ENCODE peak calls at places on chromosomes 3 and 15, in five cellular contexts. J, G, C, X and Y are unnamed samples.
A peak's percentile ranks its signal among the peaks of the same experiment; 100 is the strongest.

GRCh38 chr15:67048281-67049279 is 16.8 kb upstream of the SMAD3 start:
- DNase-seq in J (no peak), G (no peak), C (no peak), X (peak; percentile 86), Y (peak; percentile 97)

GRCh38 chr3:39927479-39927878 is 118.1 kb downstream of the MYRIP start:
- DNase-seq in J (no peak), G (no peak), C (no peak), X (no peak), Y (no peak)

GRCh38 chr3:194690501-194691372 is 5.1 kb downstream of the FAM43A start:
- DNase-seq in J (no peak), G (no peak), C (no peak), X (no peak), Y (peak; percentile 56)

GRCh38 chr3:32334675-32335074 is 57.0 kb upstream of the CMTM7 start:
- DNase-seq in J (no peak), G (no peak), C (no peak), X (no peak), Y (peak; percentile 18)

GRCh38 chr15:57570994-57571393 is 20.7 kb upstream of the MYZAP start:
- DNase-seq in J (no peak), G (no peak), C (no peak), X (no peak), Y (peak; percentile 94)

GRCh38 chr3:151765685-151766084 is 32.0 kb downstream of the AADACL2 start:
- DNase-seq in J (no peak), G (no peak), C (no peak), X (no peak), Y (peak; percentile 74)

GRCh38 chr3:168088106-168088722 is 7.5 kb downstream of the GOLIM4 start:
- DNase-seq in J (no peak), G (no peak), C (peak; percentile 18), X (no peak), Y (no peak)

GRCh38 chr3:160140756-160141155 is 84.5 kb upstream of the C3orf80 start:
- DNase-seq in J (no peak), G (no peak), C (no peak), X (no peak), Y (no peak)

GRCh38 chr3:174540536-174540935 is 318.6 kb upstream of the NAALADL2 start:
- DNase-seq in J (no peak), G (no peak), C (no peak), X (no peak), Y (no peak)

GRCh38 chr3:69012111-69012835 is 1.2 kb downstream of the EOGT start:
- DNase-seq in J (peak; percentile 56), G (no peak), C (no peak), X (peak; percentile 86), Y (peak; percentile 82)

GRCh38 chr15:71780349-71780976 is 29.9 kb upstream of the NR2E3 start:
- DNase-seq in J (no peak), G (peak; percentile 14), C (peak; percentile 74), X (no peak), Y (peak; percentile 59)

GRCh38 chr3:44446929-44447328 is 30.5 kb downstream of the ZNF445 start:
- DNase-seq in J (no peak), G (no peak), C (no peak), X (no peak), Y (no peak)

GRCh38 chr3:44442591-44443309 is 34.7 kb downstream of the ZNF445 start:
- DNase-seq in J (no peak), G (no peak), C (no peak), X (no peak), Y (no peak)

GRCh38 chr3:44444437-44444836 is 33.0 kb downstream of the ZNF445 start:
- DNase-seq in J (no peak), G (no peak), C (no peak), X (no peak), Y (no peak)

GRCh38 chr3:44445786-44446185 is 31.7 kb downstream of the ZNF445 start:
- DNase-seq in J (no peak), G (no peak), C (no peak), X (no peak), Y (no peak)

GRCh38 chr3:44444896-44445691 is 32.4 kb downstream of the ZNF445 start:
- DNase-seq in J (no peak), G (no peak), C (no peak), X (no peak), Y (no peak)
- H3K36me3 ChIP-seq in J (peaks cover 13% of the 10 kb centered on the region), G (peaks cover 38% of the 10 kb centered on the region), C (peaks cover 50% of the 10 kb centered on the region), X (peaks cover 18% of the 10 kb centered on the region), Y (peaks cover 22% of the 10 kb centered on the region)

GRCh38 chr3:36991147-36991546 is 1.8 kb downstream of the EPM2AIP1 start:
- DNase-seq in J (no peak), G (no peak), C (no peak), X (no peak), Y (no peak)

GRCh38 chr3:36988336-36988735 is 4.6 kb downstream of the EPM2AIP1 start:
- DNase-seq in J (no peak), G (no peak), C (no peak), X (no peak), Y (no peak)

GRCh38 chr3:36989568-36989967 is 3.4 kb downstream of the EPM2AIP1 start:
- DNase-seq in J (no peak), G (no peak), C (no peak), X (no peak), Y (no peak)

GRCh38 chr3:36991923-36992805 is 767 bp downstream of the EPM2AIP1 start:
- DNase-seq in J (no peak), G (no peak), C (no peak), X (no peak), Y (peak; percentile 64)

GRCh38 chr3:36989000-36989399 is 3.9 kb downstream of the EPM2AIP1 start:
- DNase-seq in J (no peak), G (no peak), C (no peak), X (no peak), Y (no peak)
- H3K36me3 ChIP-seq in J (peaks cover 6% of the 10 kb centered on the region), G (peaks cover 19% of the 10 kb centered on the region), C (peaks cover 29% of the 10 kb centered on the region), X (peaks cover 6% of the 10 kb centered on the region), Y (peaks cover 12% of the 10 kb centered on the region)

DNA sequence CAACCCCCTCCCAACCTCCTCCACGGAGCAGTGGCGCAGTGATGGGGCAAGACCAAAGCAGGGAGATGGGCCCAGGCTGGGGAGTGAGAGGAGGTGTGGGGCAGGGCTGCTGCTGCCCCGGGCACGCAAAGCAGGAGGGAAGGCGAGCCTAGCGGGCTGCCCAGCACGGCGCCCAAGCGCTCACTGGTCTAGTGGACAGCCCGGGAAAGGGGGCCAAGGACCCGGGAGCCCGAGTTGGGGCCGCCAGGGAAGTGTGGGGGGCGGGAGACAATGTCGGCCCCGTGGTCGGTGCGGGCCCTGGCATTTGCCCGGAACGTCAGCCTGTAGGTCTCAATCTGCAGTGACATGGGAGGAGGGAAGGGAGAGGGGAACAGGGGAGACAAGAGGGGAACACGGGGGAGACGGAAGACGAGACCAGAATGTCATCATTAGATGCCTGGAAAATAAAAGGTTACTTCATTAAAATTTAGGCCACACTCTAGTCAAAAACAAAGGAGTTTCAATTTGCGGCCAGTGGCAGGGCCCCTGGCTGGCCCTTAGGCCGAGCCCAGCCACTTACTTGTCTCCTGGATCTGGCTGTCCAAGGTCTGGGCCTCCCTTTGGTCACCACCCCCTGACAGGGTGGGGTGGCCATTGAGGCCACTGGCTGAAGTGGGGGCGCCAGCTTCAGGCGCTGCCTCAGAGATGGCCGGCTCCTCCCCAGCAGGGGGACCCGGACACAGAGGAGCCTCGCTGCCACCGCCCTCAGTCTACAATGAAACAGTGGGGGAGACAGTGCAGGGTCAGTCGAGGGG is 49.9 kb downstream of the DHX30 start:
- DNase-seq in J (no peak), G (no peak), C (no peak), X (no peak), Y (no peak)
- H3K36me3 ChIP-seq in J (peaks cover 3% of the 10 kb centered on the region), G (peaks cover 12% of the 10 kb centered on the region), C (peaks cover 59% of the 10 kb centered on the region), X (no peaks in the 10 kb centered on the region), Y (peaks cover 39% of the 10 kb centered on the region)

DNA sequence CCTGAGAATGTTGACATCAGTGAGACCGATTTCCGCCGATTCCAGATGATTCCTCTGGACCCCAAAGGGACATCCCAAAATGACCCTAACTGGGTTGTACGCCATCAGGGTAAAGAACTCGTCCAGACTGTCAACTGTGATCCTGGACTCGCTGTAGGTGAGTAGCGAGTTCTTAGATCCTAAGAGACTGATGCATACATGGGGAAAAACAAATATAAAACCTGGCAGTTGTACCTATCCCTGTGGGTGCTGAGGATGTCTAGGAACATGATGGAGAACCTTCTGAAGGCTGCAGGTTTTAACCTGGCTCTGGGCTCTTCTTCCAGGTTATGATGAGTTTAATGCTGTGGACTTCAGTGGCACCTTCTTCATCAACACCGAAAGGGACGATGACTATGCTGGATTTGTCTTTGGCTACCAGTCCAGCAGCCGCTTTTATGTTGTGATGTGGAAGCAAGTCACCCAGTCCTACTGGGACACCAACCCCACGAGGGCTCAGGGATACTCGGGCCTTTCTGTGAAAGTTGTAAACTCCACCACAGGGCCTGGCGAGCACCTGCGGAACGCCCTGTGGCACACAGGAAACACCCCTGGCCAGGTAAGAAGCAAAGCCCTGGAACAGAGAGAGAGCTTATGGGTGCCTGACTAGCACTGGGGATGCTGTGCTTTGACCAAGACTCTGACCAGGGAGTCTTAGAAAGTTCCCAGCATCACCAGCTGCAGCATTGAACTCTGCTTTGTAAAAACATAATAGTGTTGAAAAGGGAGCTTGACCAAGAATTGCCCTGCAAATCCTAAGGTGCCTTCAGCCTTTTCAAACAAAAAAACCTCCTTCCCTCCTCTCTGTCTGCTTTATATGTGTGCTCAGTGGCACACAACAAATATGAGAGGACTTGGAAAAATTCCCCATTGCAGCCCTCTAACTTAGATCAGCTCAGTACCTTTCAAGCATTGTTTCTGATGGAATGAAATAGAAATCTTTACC is 12.5 kb downstream of the THBS1 start:
- DNase-seq in J (no peak), G (no peak), C (no peak), X (no peak), Y (peak; percentile 12)
- H3K36me3 ChIP-seq in J (no peaks in the 10 kb centered on the region), G (no peaks in the 10 kb centered on the region), C (peaks cover 83% of the 10 kb centered on the region), X (no peaks in the 10 kb centered on the region), Y (peaks cover 37% of the 10 kb centered on the region)

GRCh38 chr15:69215636-69216035 is 55.2 kb downstream of the GLCE start:
- DNase-seq in J (no peak), G (no peak), C (no peak), X (no peak), Y (peak; percentile 12)

GRCh38 chr15:69209661-69210060 is 49.2 kb downstream of the GLCE start:
- DNase-seq in J (no peak), G (no peak), C (no peak), X (no peak), Y (no peak)

GRCh38 chr15:69206079-69206478 is 45.6 kb downstream of the GLCE start:
- DNase-seq in J (no peak), G (no peak), C (no peak), X (no peak), Y (no peak)

GRCh38 chr15:69213786-69214185 is 53.4 kb downstream of the GLCE start:
- DNase-seq in J (no peak), G (no peak), C (no peak), X (no peak), Y (no peak)

GRCh38 chr15:69210574-69210973 is 50.1 kb downstream of the GLCE start:
- DNase-seq in J (no peak), G (no peak), C (no peak), X (no peak), Y (no peak)
- H3K36me3 ChIP-seq in J (no peaks in the 10 kb centered on the region), G (no peaks in the 10 kb centered on the region), C (no peaks in the 10 kb centered on the region), X (no peaks in the 10 kb centered on the region), Y (no peaks in the 10 kb centered on the region)

DNA sequence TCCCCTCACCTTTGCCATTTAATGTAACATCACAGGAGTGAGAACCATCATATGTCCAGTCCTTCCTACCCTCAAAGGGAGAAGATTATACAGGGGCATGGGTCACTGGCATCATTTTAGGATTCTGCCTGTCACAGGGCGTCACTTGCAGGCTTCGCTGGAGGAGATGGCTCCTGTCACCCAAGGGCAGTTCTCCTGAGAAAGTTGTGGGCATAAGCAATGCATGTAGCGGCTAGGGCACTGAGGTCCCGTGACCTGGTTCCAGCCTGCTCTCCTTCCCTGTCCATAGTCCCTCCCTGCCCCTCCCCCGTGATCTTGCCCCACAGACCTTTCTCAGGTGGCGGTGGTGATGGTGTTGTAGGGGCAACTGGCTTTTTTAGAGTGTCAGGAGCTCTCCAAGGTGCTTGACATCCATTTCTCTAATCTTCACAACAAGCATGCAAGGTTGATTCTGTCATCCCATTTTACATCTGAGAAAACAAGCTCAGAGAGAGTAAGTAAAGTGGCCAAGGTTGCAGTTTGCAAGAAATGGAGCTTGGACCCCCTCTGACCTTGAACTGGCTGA is 241.5 kb upstream of the CTDSPL start:
- DNase-seq in J (no peak), G (no peak), C (peak; percentile 43), X (no peak), Y (no peak)
- H3K36me3 ChIP-seq in J (no peaks in the 10 kb centered on the region), G (no peaks in the 10 kb centered on the region), C (no peaks in the 10 kb centered on the region), X (no peaks in the 10 kb centered on the region), Y (no peaks in the 10 kb centered on the region)